ENCODE peak calls at places on chromosomes 16 and 17, in five cellular contexts. T is brain microvascular endothelial cell, U is T-cell, L is ascending aorta, H is stromal cell of bone marrow. R is an unnamed sample.

GRCh38 chr17:38729886-38730525 is at the start of gene CISD3:
- DNase-seq in L (peak), U (peak), T (no peak), H (peak), R (no peak)

GRCh38 chr16:22132801-22133200 is 29.5 kb upstream of the SDR42E2 start:
- DNase-seq in U (no peak), T (no peak), L (no peak), H (no peak), R (no peak)

GRCh38 chr17:79042421-79043190 is 18.6 kb downstream of the C1QTNF1 start:
- DNase-seq in L (peak), H (no peak), U (peak), T (peak), R (no peak)

GRCh38 chr16:31277659-31278260 is 18.0 kb downstream of the ITGAM start:
- DNase-seq in H (no peak), U (no peak), T (no peak), L (no peak), R (no peak)

GRCh38 chr17:2850991-2851390 is 54.8 kb downstream of the RAP1GAP2 start:
- DNase-seq in T (no peak), H (no peak), L (no peak), U (no peak), R (no peak)

GRCh38 chr16:3971261-3971660 is 90.7 kb upstream of the CREBBP start:
- DNase-seq in T (peak), L (no peak), U (no peak), H (no peak), R (peak)

GRCh38 chr17:4499431-4500187 is 928 bp downstream of the SPNS2 start:
- DNase-seq in L (no peak), T (no peak), U (no peak), H (no peak), R (no peak)

GRCh38 chr17:63696381-63696961 is 3.5 kb downstream of the LIMD2 start:
- DNase-seq in T (no peak), U (peak), L (no peak), H (no peak), R (no peak)

GRCh38 chr16:25135239-25135878 is 23.8 kb downstream of the LCMT1 start:
- DNase-seq in U (no peak), H (peak), L (no peak), T (peak), R (no peak)

GRCh38 chr16:51359141-51359960 is 208.3 kb upstream of the SALL1 start:
- DNase-seq in L (no peak), U (no peak), H (no peak), T (no peak), R (peak)

GRCh38 chr17:55852734-55853133 is 101.9 kb downstream of the PCTP start:
- DNase-seq in L (no peak), U (no peak), T (no peak), H (no peak), R (no peak)

GRCh38 chr17:72122002-72122310 is 1.1 kb downstream of the SOX9 start:
- DNase-seq in T (no peak), L (no peak), U (no peak), H (no peak), R (no peak)

GRCh38 chr17:79742951-79743476 is 12.3 kb downstream of the ENPP7 start:
- DNase-seq in L (no peak), T (no peak), U (no peak), H (no peak), R (no peak)

GRCh38 chr17:7932949-7933348 is 943 bp downstream of the CNTROB start:
- DNase-seq in H (peak), T (peak), L (peak), U (no peak), R (no peak)

GRCh38 chr17:11896199-11896598 is 101.1 kb downstream of the ZNF18 start:
- DNase-seq in H (no peak), L (no peak), U (no peak), T (no peak), R (no peak)

GRCh38 chr17:71052971-71053370 is 883.6 kb downstream of the KCNJ2 start:
- DNase-seq in T (no peak), L (no peak), H (no peak), U (no peak), R (no peak)

GRCh38 chr16:87471278-87472141 is 21.3 kb downstream of the ZCCHC14 start:
- DNase-seq in L (no peak), U (no peak), T (no peak), H (peak), R (no peak)

GRCh38 chr16:84270071-84270470 is 24.6 kb upstream of the WFDC1 start:
- DNase-seq in T (no peak), H (no peak), L (no peak), U (no peak), R (no peak)

GRCh38 chr17:7840875-7841274 is 6.9 kb downstream of the KDM6B start:
- DNase-seq in L (no peak), T (no peak), U (no peak), H (no peak), R (no peak)

GRCh38 chr16:23290189-23291062 is 11.7 kb upstream of the SCNN1B start:
- DNase-seq in L (no peak), U (no peak), T (no peak), H (no peak), R (no peak)

GRCh38 chr16:20674684-20675487 is 22.6 kb downstream of the ACSM1 start:
- DNase-seq in H (no peak), T (no peak), L (no peak), U (no peak), R (no peak)

R was measured in astrocyte of the cerebellum.